ENCODE peak calls at places on chromosomes 16 and 17, in eight cellular contexts. One of them, this sample, is unnamed.

GRCh38 chr17:58487589-58488427 is at the start of gene HSF5:
- DNase-seq in neural progenitor cell: no peak
- DNase-seq in NCI-H1436: no peak
- DNase-seq in ascending aorta: no peak
- DNase-seq in Panc1: no peak
- DNase-seq in GM19239: peak; percentile 49
- DNase-seq in left colon: no peak
- DNase-seq in EL: no peak
- DNase-seq in this sample: no peak

GRCh38 chr17:70961341-70961740 is 792.0 kb downstream of the KCNJ2 start:
- DNase-seq in ascending aorta: no peak
- DNase-seq in EL: peak; percentile 42
- DNase-seq in GM19239: no peak
- DNase-seq in NCI-H1436: no peak
- DNase-seq in neural progenitor cell: no peak
- DNase-seq in left colon: no peak
- DNase-seq in Panc1: no peak
- DNase-seq in this sample: no peak

GRCh38 chr16:2016407-2016922 is 3.1 kb upstream of the NPW start:
- DNase-seq in Panc1: no peak
- DNase-seq in neural progenitor cell: peak; percentile 48
- DNase-seq in left colon: no peak
- DNase-seq in NCI-H1436: no peak
- DNase-seq in ascending aorta: no peak
- DNase-seq in GM19239: no peak
- DNase-seq in EL: no peak
- DNase-seq in this sample: no peak

GRCh38 chr16:62794724-62795123 is 758.5 kb upstream of the CDH8 start:
- DNase-seq in ascending aorta: no peak
- DNase-seq in neural progenitor cell: no peak
- DNase-seq in GM19239: no peak
- DNase-seq in Panc1: no peak
- DNase-seq in EL: no peak
- DNase-seq in NCI-H1436: no peak
- DNase-seq in left colon: no peak
- DNase-seq in this sample: no peak

GRCh38 chr16:873889-874288 is 73.4 kb upstream of the GNG13 start:
- DNase-seq in NCI-H1436: no peak
- DNase-seq in left colon: no peak
- DNase-seq in EL: no peak
- DNase-seq in ascending aorta: no peak
- DNase-seq in Panc1: no peak
- DNase-seq in GM19239: no peak
- DNase-seq in neural progenitor cell: no peak
- DNase-seq in this sample: no peak

GRCh38 chr16:77133706-77134105 is 57.3 kb upstream of the MON1B start:
- DNase-seq in left colon: no peak
- DNase-seq in EL: no peak
- DNase-seq in ascending aorta: no peak
- DNase-seq in NCI-H1436: no peak
- DNase-seq in neural progenitor cell: no peak
- DNase-seq in GM19239: no peak
- DNase-seq in Panc1: no peak
- DNase-seq in this sample: no peak

GRCh38 chr16:15689290-15689689 is 39.2 kb downstream of the NDE1 start:
- DNase-seq in left colon: no peak
- DNase-seq in Panc1: no peak
- DNase-seq in EL: peak; percentile 53
- DNase-seq in neural progenitor cell: no peak
- DNase-seq in NCI-H1436: no peak
- DNase-seq in ascending aorta: no peak
- DNase-seq in GM19239: no peak
- DNase-seq in this sample: no peak

GRCh38 chr17:38560503-38561318 is 45.0 kb downstream of the SRCIN1 start:
- DNase-seq in NCI-H1436: no peak
- DNase-seq in Panc1: no peak
- DNase-seq in ascending aorta: no peak
- DNase-seq in neural progenitor cell: peak; percentile 66
- DNase-seq in GM19239: no peak
- DNase-seq in EL: no peak
- DNase-seq in left colon: no peak
- DNase-seq in this sample: no peak

GRCh38 chr16:83574388-83574787 is 233.4 kb upstream of the HSBP1 start:
- DNase-seq in GM19239: no peak
- DNase-seq in neural progenitor cell: no peak
- DNase-seq in left colon: no peak
- DNase-seq in NCI-H1436: no peak
- DNase-seq in Panc1: no peak
- DNase-seq in ascending aorta: no peak
- DNase-seq in EL: peak; percentile 88
- DNase-seq in this sample: peak; percentile 89